ENCODE peak calls at places on chromosomes 11 and 22, in six cellular contexts. S is mammary epithelial cell; I is naive thymus-derived CD4-positive, alpha-beta T cell; G is mucosa of descending colon; M is fibroblast of lung; W is lower lobe of right lung. C is an unnamed sample.

GRCh38 chr22:21941921-21942320 is 10.7 kb downstream of the PPM1F start:
- DNase-seq in S (no peak), I (no peak), G (no peak), M (no peak), W (no peak), C (peak; percentile 56)

GRCh38 chr11:32796425-32796824 is 2.0 kb upstream of the CCDC73 start:
- DNase-seq in S (peak; percentile 17), I (no peak), G (no peak), M (no peak), W (no peak), C (no peak)

GRCh38 chr11:12724301-12725046 is 50.3 kb downstream of the TEAD1 start:
- DNase-seq in S (peak; percentile 92), I (no peak), G (peak; percentile 95), M (peak; percentile 91), W (peak; percentile 59), C (peak; percentile 83)

GRCh38 chr11:92384316-92384715 is 159.7 kb downstream of the FAT3 start:
- DNase-seq in S (peak; percentile 4), I (no peak), G (no peak), M (peak; percentile 80), W (no peak), C (no peak)

GRCh38 chr11:118229274-118229847 is 4.5 kb upstream of the JAML start:
- DNase-seq in S (no peak), I (no peak), G (no peak), M (peak; percentile 57), W (no peak), C (no peak)

GRCh38 chr11:11579012-11579755 is 42.6 kb downstream of the GALNT18 start:
- DNase-seq in S (no peak), I (no peak), G (no peak), M (no peak), W (peak; percentile 54), C (peak; percentile 62)

GRCh38 chr11:64874841-64875240 is 3.6 kb downstream of the EHD1 start:
- DNase-seq in S (no peak), I (no peak), G (no peak), M (no peak), W (no peak), C (no peak)

GRCh38 chr22:24460418-24461089 is 33.2 kb downstream of the ADORA2A start:
- DNase-seq in S (no peak), I (no peak), G (no peak), M (peak; percentile 30), W (no peak), C (no peak)

GRCh38 chr11:16252373-16252772 is 104.0 kb downstream of the SOX6 start:
- DNase-seq in S (no peak), I (no peak), G (peak; percentile 53), M (no peak), W (no peak), C (no peak)

GRCh38 chr11:134411887-134412507 is at the start of gene B3GAT1:
- DNase-seq in S (no peak), I (no peak), G (no peak), M (no peak), W (no peak), C (no peak)

GRCh38 chr22:33803371-33803770 is 116.9 kb downstream of the LARGE1 start:
- DNase-seq in S (peak; percentile 75), I (no peak), G (no peak), M (peak; percentile 90), W (no peak), C (no peak)

GRCh38 chr22:36858966-36859365 is 1.8 kb upstream of the NCF4 start:
- DNase-seq in S (no peak), I (no peak), G (no peak), M (no peak), W (no peak), C (no peak)

GRCh38 chr11:26947379-26947844 is 46.5 kb upstream of the FIBIN start:
- DNase-seq in S (peak; percentile 93), I (no peak), G (peak; percentile 21), M (peak; percentile 100), W (no peak), C (no peak)

GRCh38 chr11:70203749-70204465 is 811 bp downstream of the FADD start:
- DNase-seq in S (peak; percentile 90), I (peak; percentile 76), G (peak; percentile 94), M (peak; percentile 87), W (peak; percentile 59), C (peak; percentile 64)

GRCh38 chr11:58787903-58788302 is 56.2 kb upstream of the GLYAT start:
- DNase-seq in S (peak; percentile 80), I (no peak), G (no peak), M (peak; percentile 14), W (no peak), C (no peak)

GRCh38 chr22:38078046-38078840 is 5.7 kb downstream of the SLC16A8 start:
- DNase-seq in S (no peak), I (no peak), G (no peak), M (no peak), W (peak; percentile 43), C (no peak)

GRCh38 chr11:7609015-7609414 is 64.3 kb downstream of the CYB5R2 start:
- DNase-seq in S (no peak), I (no peak), G (no peak), M (no peak), W (no peak), C (no peak)

GRCh38 chr22:24185001-24185500 is 3.8 kb downstream of the SUSD2 start:
- DNase-seq in S (no peak), I (no peak), G (no peak), M (no peak), W (peak; percentile 44), C (peak; percentile 55)

GRCh38 chr11:93845181-93846092 is 5.0 kb downstream of the VSTM5 start:
- DNase-seq in S (peak; percentile 60), I (no peak), G (no peak), M (peak; percentile 31), W (no peak), C (no peak)
- H3K4me1 ChIP-seq in S (peaks cover 13% of the 10 kb centered on the region), I (no peaks in the 10 kb centered on the region), G (no peaks in the 10 kb centered on the region), M (peaks cover 2% of the 10 kb centered on the region), W (peaks cover 5% of the 10 kb centered on the region), C (no peaks in the 10 kb centered on the region)

GRCh38 chr22:46007003-46007847 is 30.3 kb upstream of the WNT7B start:
- DNase-seq in S (peak; percentile 91), I (no peak), G (no peak), M (peak; percentile 88), W (peak; percentile 75), C (peak; percentile 80)

GRCh38 chr22:46004105-46004866 is 27.3 kb upstream of the WNT7B start:
- DNase-seq in S (no peak), I (no peak), G (no peak), M (no peak), W (peak; percentile 48), C (peak; percentile 17)

GRCh38 chr22:46008291-46008690 is 31.3 kb upstream of the WNT7B start:
- DNase-seq in S (no peak), I (no peak), G (no peak), M (peak; percentile 63), W (no peak), C (no peak)

GRCh38 chr22:46007848-46008261 is 30.9 kb upstream of the WNT7B start:
- DNase-seq in S (peak; percentile 83), I (no peak), G (no peak), M (peak; percentile 98), W (peak; percentile 69), C (peak; percentile 95)

GRCh38 chr22:46006379-46007002 is 29.5 kb upstream of the WNT7B start:
- DNase-seq in S (peak; percentile 78), I (peak; percentile 90), G (peak; percentile 95), M (peak; percentile 86), W (peak; percentile 95), C (peak; percentile 96)
- H3K4me1 ChIP-seq in S (peaks cover 46% of the 10 kb centered on the region), I (peaks cover 5% of the 10 kb centered on the region), G (peaks cover 11% of the 10 kb centered on the region), M (peaks cover 26% of the 10 kb centered on the region), W (peaks cover 50% of the 10 kb centered on the region), C (peaks cover 7% of the 10 kb centered on the region)

GRCh38 chr11:1839204-1839923 is 583 bp downstream of the TNNI2 start:
- DNase-seq in S (no peak), I (no peak), G (no peak), M (no peak), W (no peak), C (peak; percentile 17)

GRCh38 chr11:1836011-1836945 is 1.5 kb downstream of the SYT8 start:
- DNase-seq in S (no peak), I (no peak), G (no peak), M (no peak), W (peak; percentile 50), C (peak; percentile 64)

GRCh38 chr11:1837171-1838076 is 1.4 kb upstream of the TNNI2 start:
- DNase-seq in S (no peak), I (peak; percentile 82), G (peak; percentile 76), M (peak; percentile 28), W (peak; percentile 74), C (peak; percentile 89)

GRCh38 chr11:1838426-1839131 is at the start of gene TNNI2:
- DNase-seq in S (no peak), I (no peak), G (no peak), M (no peak), W (peak; percentile 52), C (peak; percentile 67)

DNA sequence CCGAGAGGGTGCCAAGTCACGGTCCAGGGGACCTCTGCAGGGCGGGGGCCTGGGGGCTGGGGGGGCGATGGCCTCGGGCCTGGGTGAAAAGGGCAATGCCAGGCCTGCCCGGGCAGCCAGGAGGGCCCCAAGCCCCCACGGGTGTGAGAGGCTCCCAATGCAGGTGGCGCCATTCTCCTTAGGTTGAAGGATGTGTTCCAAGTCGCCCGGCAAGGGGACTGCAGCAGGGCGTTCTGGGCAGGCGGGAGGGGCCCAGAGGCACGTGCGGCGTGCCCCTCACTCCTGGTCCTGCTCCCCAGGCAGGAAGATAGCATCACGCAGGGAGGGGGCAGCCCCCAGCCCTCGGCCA is 730 bp upstream of the TNNI2 start:
- DNase-seq in S (no peak), I (no peak), G (no peak), M (no peak), W (peak; percentile 48), C (no peak)
- H3K4me1 ChIP-seq in S (peaks cover 62% of the 10 kb centered on the region), I (no peaks in the 10 kb centered on the region), G (peaks cover 25% of the 10 kb centered on the region), M (no peaks in the 10 kb centered on the region), W (peaks cover 26% of the 10 kb centered on the region), C (no peaks in the 10 kb centered on the region)

GRCh38 chr11:111305871-111306270 is 7.5 kb downstream of the POU2AF3 start:
- DNase-seq in S (no peak), I (no peak), G (no peak), M (no peak), W (no peak), C (no peak)
- H3K4me1 ChIP-seq in S (peaks cover 9% of the 10 kb centered on the region), I (no peaks in the 10 kb centered on the region), G (peaks cover 31% of the 10 kb centered on the region), M (no peaks in the 10 kb centered on the region), W (peaks cover 8% of the 10 kb centered on the region), C (no peaks in the 10 kb centered on the region)

GRCh38 chr11:73156686-73157085 is 14.6 kb upstream of the FCHSD2 start:
- DNase-seq in S (no peak), I (no peak), G (no peak), M (no peak), W (no peak), C (no peak)
- H3K4me1 ChIP-seq in S (peaks cover 8% of the 10 kb centered on the region), I (peaks cover 53% of the 10 kb centered on the region), G (peaks cover 6% of the 10 kb centered on the region), M (peaks cover 28% of the 10 kb centered on the region), W (peaks cover 49% of the 10 kb centered on the region), C (peaks cover 11% of the 10 kb centered on the region)

GRCh38 chr11:114089748-114090147 is 30.2 kb downstream of the ZBTB16 start:
- DNase-seq in S (no peak), I (no peak), G (no peak), M (no peak), W (no peak), C (peak; percentile 71)
- H3K4me1 ChIP-seq in S (no peaks in the 10 kb centered on the region), I (no peaks in the 10 kb centered on the region), G (peaks cover 13% of the 10 kb centered on the region), M (no peaks in the 10 kb centered on the region), W (peaks cover 85% of the 10 kb centered on the region), C (peaks cover 78% of the 10 kb centered on the region)

C was measured in right cardiac atrium.